ENCODE peak calls at places on chromosome 3, in nine cellular contexts. One of them, this sample, is unnamed.
A peak's percentile ranks its signal among the peaks of the same experiment; 100 is the strongest.

GRCh38 chr3:42504334-42505202 is 2.1 kb downstream of the VIPR1 start:
- DNase-seq in skeletal muscle cell: no peak
- DNase-seq in DMS53: no peak
- DNase-seq in activated T-helper 1 cell treated with Interleukin-2 at 50 U/mL for 16 hours: no peak
- DNase-seq in activated CD8-positive, alpha-beta memory T cell treated with anti-CD3 and anti-CD28 coated beads for 48 hours: no peak
- DNase-seq in GM13976: no peak
- DNase-seq in GM03348: no peak
- DNase-seq in MCF 10A: no peak
- DNase-seq in NB4: no peak
- DNase-seq in this sample: no peak

GRCh38 chr3:11545186-11545851 is 98.4 kb downstream of the VGLL4 start:
- DNase-seq in skeletal muscle cell: no peak
- DNase-seq in DMS53: no peak
- DNase-seq in activated T-helper 1 cell treated with Interleukin-2 at 50 U/mL for 16 hours: no peak
- DNase-seq in activated CD8-positive, alpha-beta memory T cell treated with anti-CD3 and anti-CD28 coated beads for 48 hours: no peak
- DNase-seq in GM13976: no peak
- DNase-seq in GM03348: peak; percentile 69
- DNase-seq in MCF 10A: no peak
- DNase-seq in NB4: no peak
- DNase-seq in this sample: no peak

GRCh38 chr3:131072099-131072559 is 45.5 kb downstream of the NEK11 start:
- DNase-seq in skeletal muscle cell: no peak
- DNase-seq in DMS53: no peak
- DNase-seq in activated T-helper 1 cell treated with Interleukin-2 at 50 U/mL for 16 hours: no peak
- DNase-seq in activated CD8-positive, alpha-beta memory T cell treated with anti-CD3 and anti-CD28 coated beads for 48 hours: no peak
- DNase-seq in GM13976: no peak
- DNase-seq in GM03348: peak; percentile 37
- DNase-seq in MCF 10A: no peak
- DNase-seq in NB4: peak; percentile 65
- DNase-seq in this sample: no peak

GRCh38 chr3:183513046-183513706 is 42.3 kb downstream of the KLHL6 start:
- DNase-seq in skeletal muscle cell: no peak
- DNase-seq in DMS53: no peak
- DNase-seq in activated T-helper 1 cell treated with Interleukin-2 at 50 U/mL for 16 hours: peak; percentile 22
- DNase-seq in activated CD8-positive, alpha-beta memory T cell treated with anti-CD3 and anti-CD28 coated beads for 48 hours: no peak
- DNase-seq in GM13976: no peak
- DNase-seq in GM03348: no peak
- DNase-seq in MCF 10A: no peak
- DNase-seq in NB4: peak; percentile 85
- DNase-seq in this sample: no peak

GRCh38 chr3:39933986-39934693 is 124.7 kb downstream of the MYRIP start:
- DNase-seq in skeletal muscle cell: no peak
- DNase-seq in DMS53: no peak
- DNase-seq in activated T-helper 1 cell treated with Interleukin-2 at 50 U/mL for 16 hours: no peak
- DNase-seq in activated CD8-positive, alpha-beta memory T cell treated with anti-CD3 and anti-CD28 coated beads for 48 hours: no peak
- DNase-seq in GM13976: no peak
- DNase-seq in GM03348: no peak
- DNase-seq in MCF 10A: no peak
- DNase-seq in NB4: no peak
- DNase-seq in this sample: no peak

GRCh38 chr3:125651246-125651645 is 55.9 kb upstream of the OSBPL11 start:
- DNase-seq in skeletal muscle cell: no peak
- DNase-seq in DMS53: peak; percentile 34
- DNase-seq in activated T-helper 1 cell treated with Interleukin-2 at 50 U/mL for 16 hours: no peak
- DNase-seq in activated CD8-positive, alpha-beta memory T cell treated with anti-CD3 and anti-CD28 coated beads for 48 hours: no peak
- DNase-seq in GM13976: no peak
- DNase-seq in GM03348: peak; percentile 19
- DNase-seq in MCF 10A: peak; percentile 12
- DNase-seq in NB4: no peak
- DNase-seq in this sample: peak; percentile 73

GRCh38 chr3:128341659-128342395 is 124.9 kb downstream of the DNAJB8 start:
- DNase-seq in skeletal muscle cell: no peak
- DNase-seq in DMS53: no peak
- DNase-seq in activated T-helper 1 cell treated with Interleukin-2 at 50 U/mL for 16 hours: no peak
- DNase-seq in activated CD8-positive, alpha-beta memory T cell treated with anti-CD3 and anti-CD28 coated beads for 48 hours: no peak
- DNase-seq in GM13976: no peak
- DNase-seq in GM03348: no peak
- DNase-seq in MCF 10A: no peak
- DNase-seq in NB4: no peak
- DNase-seq in this sample: no peak

GRCh38 chr3:43335799-43336198 is 49.5 kb downstream of the SNRK start:
- DNase-seq in skeletal muscle cell: no peak
- DNase-seq in DMS53: no peak
- DNase-seq in activated T-helper 1 cell treated with Interleukin-2 at 50 U/mL for 16 hours: no peak
- DNase-seq in activated CD8-positive, alpha-beta memory T cell treated with anti-CD3 and anti-CD28 coated beads for 48 hours: no peak
- DNase-seq in GM13976: no peak
- DNase-seq in GM03348: no peak
- DNase-seq in MCF 10A: no peak
- DNase-seq in NB4: no peak
- DNase-seq in this sample: no peak

GRCh38 chr3:107525101-107525953 is 2.6 kb downstream of the BBX start:
- DNase-seq in skeletal muscle cell: no peak
- DNase-seq in DMS53: peak; percentile 29
- DNase-seq in activated T-helper 1 cell treated with Interleukin-2 at 50 U/mL for 16 hours: no peak
- DNase-seq in activated CD8-positive, alpha-beta memory T cell treated with anti-CD3 and anti-CD28 coated beads for 48 hours: no peak
- DNase-seq in GM13976: peak; percentile 25
- DNase-seq in GM03348: peak; percentile 74
- DNase-seq in MCF 10A: peak; percentile 39
- DNase-seq in NB4: peak; percentile 51
- DNase-seq in this sample: peak; percentile 10

GRCh38 chr3:90052425-90052950 is 945.1 kb downstream of the EPHA3 start:
- DNase-seq in skeletal muscle cell: no peak
- DNase-seq in DMS53: peak; percentile 21
- DNase-seq in activated T-helper 1 cell treated with Interleukin-2 at 50 U/mL for 16 hours: no peak
- DNase-seq in activated CD8-positive, alpha-beta memory T cell treated with anti-CD3 and anti-CD28 coated beads for 48 hours: no peak
- DNase-seq in GM13976: no peak
- DNase-seq in GM03348: no peak
- DNase-seq in MCF 10A: no peak
- DNase-seq in NB4: no peak
- DNase-seq in this sample: no peak

GRCh38 chr3:151890721-151891141 is 17.3 kb downstream of the SUCNR1 start:
- DNase-seq in skeletal muscle cell: no peak
- DNase-seq in DMS53: peak; percentile 95
- DNase-seq in activated T-helper 1 cell treated with Interleukin-2 at 50 U/mL for 16 hours: no peak
- DNase-seq in activated CD8-positive, alpha-beta memory T cell treated with anti-CD3 and anti-CD28 coated beads for 48 hours: no peak
- DNase-seq in GM13976: no peak
- DNase-seq in GM03348: no peak
- DNase-seq in MCF 10A: peak; percentile 63
- DNase-seq in NB4: peak; percentile 84
- DNase-seq in this sample: peak; percentile 98

GRCh38 chr3:43296565-43296964 is 10.2 kb downstream of the SNRK start:
- DNase-seq in skeletal muscle cell: no peak
- DNase-seq in DMS53: no peak
- DNase-seq in activated T-helper 1 cell treated with Interleukin-2 at 50 U/mL for 16 hours: peak; percentile 33
- DNase-seq in activated CD8-positive, alpha-beta memory T cell treated with anti-CD3 and anti-CD28 coated beads for 48 hours: no peak
- DNase-seq in GM13976: peak; percentile 42
- DNase-seq in GM03348: peak; percentile 30
- DNase-seq in MCF 10A: peak; percentile 33
- DNase-seq in NB4: peak; percentile 90
- DNase-seq in this sample: peak; percentile 49

GRCh38 chr3:124115965-124116364 is 124.0 kb upstream of the ROPN1 start:
- DNase-seq in skeletal muscle cell: no peak
- DNase-seq in DMS53: no peak
- DNase-seq in activated T-helper 1 cell treated with Interleukin-2 at 50 U/mL for 16 hours: no peak
- DNase-seq in activated CD8-positive, alpha-beta memory T cell treated with anti-CD3 and anti-CD28 coated beads for 48 hours: no peak
- DNase-seq in GM13976: no peak
- DNase-seq in GM03348: peak; percentile 25
- DNase-seq in MCF 10A: no peak
- DNase-seq in NB4: no peak
- DNase-seq in this sample: no peak

GRCh38 chr3:134796313-134797079 is 1.4 kb downstream of the EPHB1 start:
- DNase-seq in skeletal muscle cell: no peak
- DNase-seq in DMS53: peak; percentile 39
- DNase-seq in activated T-helper 1 cell treated with Interleukin-2 at 50 U/mL for 16 hours: no peak
- DNase-seq in activated CD8-positive, alpha-beta memory T cell treated with anti-CD3 and anti-CD28 coated beads for 48 hours: no peak
- DNase-seq in GM13976: peak; percentile 31
- DNase-seq in GM03348: peak; percentile 46
- DNase-seq in MCF 10A: no peak
- DNase-seq in NB4: no peak
- DNase-seq in this sample: no peak

GRCh38 chr3:67561995-67562394 is 92.4 kb downstream of the SUCLG2 start:
- DNase-seq in skeletal muscle cell: no peak
- DNase-seq in DMS53: no peak
- DNase-seq in activated T-helper 1 cell treated with Interleukin-2 at 50 U/mL for 16 hours: no peak
- DNase-seq in activated CD8-positive, alpha-beta memory T cell treated with anti-CD3 and anti-CD28 coated beads for 48 hours: no peak
- DNase-seq in GM13976: no peak
- DNase-seq in GM03348: no peak
- DNase-seq in MCF 10A: no peak
- DNase-seq in NB4: no peak
- DNase-seq in this sample: no peak

GRCh38 chr3:189001559-189001958 is 170.2 kb upstream of the TPRG1 start:
- DNase-seq in skeletal muscle cell: peak; percentile 38
- DNase-seq in DMS53: no peak
- DNase-seq in activated T-helper 1 cell treated with Interleukin-2 at 50 U/mL for 16 hours: no peak
- DNase-seq in activated CD8-positive, alpha-beta memory T cell treated with anti-CD3 and anti-CD28 coated beads for 48 hours: no peak
- DNase-seq in GM13976: no peak
- DNase-seq in GM03348: peak; percentile 62
- DNase-seq in MCF 10A: peak; percentile 72
- DNase-seq in NB4: no peak
- DNase-seq in this sample: peak; percentile 91